ENCODE peak calls at places on chromosomes 5 and 9, in nine cellular contexts. H, C, D, F, N, E, T, M and V are unnamed samples.

GRCh38 chr5:141094481-141095262 is at the start of gene PCDHB2:
- DNase-seq in H (peak), C (peak), D (no peak), F (peak), N (peak), E (peak), T (no peak), M (peak), V (peak)

GRCh38 chr9:98807811-98808195 is 333 bp downstream of the GALNT12 start:
- DNase-seq in H (no peak), C (no peak), D (no peak), F (no peak), N (no peak), E (peak), T (peak), M (no peak), V (peak)

GRCh38 chr5:125410501-125411162 is 664.2 kb upstream of the ZNF608 start:
- DNase-seq in H (peak), C (peak), D (no peak), F (peak), N (peak), E (peak), T (no peak), M (peak), V (no peak)

GRCh38 chr9:37787059-37787458 is 2.2 kb upstream of the EXOSC3 start:
- DNase-seq in H (no peak), C (no peak), D (no peak), F (no peak), N (no peak), E (no peak), T (no peak), M (no peak), V (no peak)

GRCh38 chr5:174295736-174296481 is 250.4 kb downstream of the NSG2 start:
- DNase-seq in H (no peak), C (no peak), D (no peak), F (no peak), N (no peak), E (no peak), T (no peak), M (no peak), V (no peak)

GRCh38 chr9:93092171-93092991 is 3.6 kb upstream of the CARD19 start:
- DNase-seq in H (no peak), C (no peak), D (no peak), F (no peak), N (no peak), E (no peak), T (no peak), M (no peak), V (no peak)

GRCh38 chr9:112145886-112146285 is 29.2 kb downstream of the SUSD1 start:
- DNase-seq in H (peak), C (no peak), D (no peak), F (no peak), N (no peak), E (no peak), T (no peak), M (peak), V (no peak)

GRCh38 chr5:142655339-142656267 is 30.3 kb downstream of the FGF1 start:
- DNase-seq in H (peak), C (peak), D (peak), F (peak), N (peak), E (peak), T (peak), M (peak), V (peak)

GRCh38 chr5:141557681-141558136 is 61.1 kb downstream of the DIAPH1 start:
- DNase-seq in H (peak), C (peak), D (peak), F (peak), N (peak), E (peak), T (peak), M (peak), V (peak)

GRCh38 chr9:121350993-121351561 is 19.0 kb downstream of the STOM start:
- DNase-seq in H (peak), C (peak), D (no peak), F (peak), N (peak), E (peak), T (no peak), M (peak), V (peak)

GRCh38 chr5:88583471-88583870 is 299.5 kb downstream of the MEF2C start:
- DNase-seq in H (no peak), C (no peak), D (no peak), F (no peak), N (no peak), E (peak), T (no peak), M (no peak), V (no peak)

GRCh38 chr9:119852399-119852798 is 483.2 kb upstream of the BRINP1 start:
- DNase-seq in H (no peak), C (no peak), D (no peak), F (no peak), N (no peak), E (peak), T (no peak), M (no peak), V (no peak)

GRCh38 chr9:38406476-38407186 is 14.1 kb downstream of the ALDH1B1 start:
- DNase-seq in H (no peak), C (no peak), D (no peak), F (no peak), N (no peak), E (no peak), T (no peak), M (no peak), V (no peak)

GRCh38 chr9:38278457-38278856 is 114.0 kb upstream of the ALDH1B1 start:
- DNase-seq in H (no peak), C (no peak), D (no peak), F (no peak), N (no peak), E (no peak), T (no peak), M (no peak), V (no peak)

GRCh38 chr5:43061352-43061751 is 21.2 kb upstream of the ANXA2R start:
- DNase-seq in H (no peak), C (peak), D (no peak), F (no peak), N (no peak), E (no peak), T (no peak), M (no peak), V (no peak)

GRCh38 chr5:9543266-9543925 is 2.5 kb downstream of the SEMA5A start:
- DNase-seq in H (peak), C (no peak), D (no peak), F (peak), N (no peak), E (no peak), T (no peak), M (no peak), V (no peak)